ENCODE peak calls at places on chromosomes 1 and 21, in eight cellular contexts. R, W, M, V, Q, T, K and A are unnamed samples.

GRCh38 chr1:163315773-163316374 is 5.9 kb upstream of the NUF2 start:
- DNase-seq in K (no peak), Q (no peak), R (peak), T (no peak), V (peak), M (peak), W (peak), A (peak)

GRCh38 chr1:211068976-211069375 is 65.0 kb downstream of the KCNH1 start:
- DNase-seq in W (no peak), V (no peak), K (no peak), Q (no peak), R (peak), M (no peak), T (peak), A (no peak)

GRCh38 chr1:50820545-50820944 is 139.5 kb downstream of the FAF1 start:
- DNase-seq in W (no peak), M (no peak), Q (no peak), K (no peak), V (no peak), R (no peak), T (no peak), A (no peak)

GRCh38 chr1:57222307-57222706 is 201.6 kb downstream of the DAB1 start:
- DNase-seq in K (no peak), W (no peak), T (no peak), V (no peak), M (no peak), Q (no peak), R (no peak), A (no peak)

GRCh38 chr21:38129711-38130110 is 127.1 kb upstream of the KCNJ15 start:
- DNase-seq in K (no peak), Q (no peak), T (no peak), V (no peak), R (no peak), W (no peak), M (no peak), A (no peak)

GRCh38 chr1:69791311-69791710 is 223.6 kb downstream of the LRRC7 start:
- DNase-seq in M (no peak), K (no peak), W (no peak), V (no peak), Q (no peak), T (no peak), R (peak), A (no peak)

GRCh38 chr1:111895456-111895855 is 94.0 kb downstream of the KCND3 start:
- DNase-seq in R (peak), M (no peak), V (no peak), Q (no peak), T (no peak), K (no peak), W (no peak), A (no peak)

GRCh38 chr1:16156848-16157495 is 1.1 kb upstream of the EPHA2 start:
- DNase-seq in R (peak), V (no peak), M (no peak), T (no peak), W (no peak), K (no peak), Q (no peak), A (no peak)

GRCh38 chr21:34530264-34530663 is 18.3 kb upstream of the KCNE1 start:
- DNase-seq in T (no peak), Q (no peak), K (no peak), M (no peak), W (no peak), R (peak), V (no peak), A (no peak)

GRCh38 chr1:84225636-84226035 is 75.9 kb upstream of the SAMD13 start:
- DNase-seq in V (no peak), Q (no peak), T (no peak), K (no peak), W (no peak), M (no peak), R (no peak), A (peak)

GRCh38 chr1:167938083-167938482 is 1.2 kb upstream of the MPC2 start:
- DNase-seq in Q (no peak), R (no peak), W (no peak), V (no peak), K (no peak), T (no peak), M (no peak), A (peak)

GRCh38 chr1:204258213-204259115 is 44.7 kb upstream of the GOLT1A start:
- DNase-seq in K (peak), T (peak), R (peak), Q (no peak), W (no peak), M (no peak), V (peak), A (peak)

GRCh38 chr1:109877776-109878175 is 32.9 kb upstream of the CSF1 start:
- DNase-seq in W (no peak), T (no peak), Q (no peak), V (no peak), R (no peak), K (no peak), M (no peak), A (no peak)

GRCh38 chr1:247494746-247495145 is 36.8 kb upstream of the OR2B11 start:
- DNase-seq in M (no peak), W (no peak), K (no peak), Q (no peak), R (no peak), T (no peak), V (no peak), A (peak)

GRCh38 chr1:4593106-4593505 is 61.3 kb upstream of the AJAP1 start:
- DNase-seq in T (no peak), K (no peak), W (no peak), M (no peak), R (no peak), Q (no peak), V (no peak), A (no peak)

GRCh38 chr1:88983791-88984552 is 8.5 kb downstream of the KYAT3 start:
- DNase-seq in Q (no peak), M (no peak), T (peak), W (no peak), K (no peak), V (no peak), R (peak), A (peak)

GRCh38 chr1:223245983-223246382 is 102.9 kb upstream of the TLR5 start:
- DNase-seq in T (no peak), R (no peak), K (no peak), M (no peak), Q (no peak), W (no peak), V (no peak), A (no peak)

GRCh38 chr1:185337221-185337620 is 20.2 kb upstream of the IVNS1ABP start:
- DNase-seq in K (no peak), Q (no peak), W (no peak), T (no peak), M (no peak), V (no peak), R (peak), A (no peak)

GRCh38 chr1:67833595-67833926 is 294 bp upstream of the GNG12 start:
- DNase-seq in R (peak), K (no peak), Q (no peak), V (no peak), W (no peak), T (peak), M (no peak), A (no peak)

GRCh38 chr1:211527888-211528287 is 35.9 kb upstream of the RD3 start:
- DNase-seq in R (no peak), V (no peak), T (no peak), K (no peak), W (no peak), Q (no peak), M (no peak), A (no peak)

GRCh38 chr1:171441278-171441677 is 44.1 kb upstream of the PRRC2C start:
- DNase-seq in K (no peak), M (no peak), V (no peak), R (peak), W (no peak), T (no peak), Q (no peak), A (no peak)

GRCh38 chr1:60903591-60903990 is 178.8 kb upstream of the NFIA start:
- DNase-seq in V (no peak), T (no peak), Q (no peak), R (no peak), K (peak), W (no peak), M (no peak), A (no peak)

GRCh38 chr1:145690587-145691558 is 16.3 kb downstream of the PDZK1 start:
- DNase-seq in Q (no peak), R (peak), K (no peak), W (no peak), M (no peak), T (no peak), V (no peak), A (peak)

GRCh38 chr1:58396150-58396549 is 150.4 kb downstream of the OMA1 start:
- DNase-seq in Q (no peak), W (no peak), K (no peak), M (no peak), T (no peak), R (no peak), V (peak), A (no peak)

GRCh38 chr1:17547271-17547670 is 7.8 kb downstream of the ARHGEF10L start:
- DNase-seq in V (no peak), T (no peak), R (no peak), W (no peak), Q (no peak), K (no peak), M (no peak), A (no peak)

GRCh38 chr21:41707231-41707988 is 59.4 kb downstream of the RIPK4 start:
- DNase-seq in R (no peak), W (no peak), T (peak), V (no peak), K (no peak), M (no peak), Q (no peak), A (no peak)

GRCh38 chr1:78068681-78069283 is 23.0 kb downstream of the GIPC2 start:
- DNase-seq in Q (no peak), M (no peak), K (no peak), T (no peak), W (no peak), V (no peak), R (no peak), A (no peak)

GRCh38 chr1:207941664-207942063 is 30.7 kb upstream of the CD34 start:
- DNase-seq in W (no peak), V (no peak), R (peak), M (no peak), Q (no peak), K (peak), T (no peak), A (no peak)